ENCODE peak calls at places on chromosome 6, in nine cellular contexts. One of them, this sample, is unnamed.

GRCh38 chr6:107784669-107785068 is 39.4 kb downstream of the SCML4 start:
- DNase-seq in activated naive CD8-positive, alpha-beta T cell treated with anti-CD3 and anti-CD28 coated beads, Interleukin-2, amount 50 U/mL, for 24 hours: peak
- DNase-seq in foreskin fibroblast: peak
- DNase-seq in heart left ventricle: no peak
- DNase-seq in effector memory CD4-positive, alpha-beta T cell: no peak
- DNase-seq in AG09309: no peak
- DNase-seq in fibroblast of mammary gland: peak
- DNase-seq in HEK293T: no peak
- DNase-seq in choroid plexus epithelial cell: no peak
- DNase-seq in this sample: no peak

GRCh38 chr6:9224539-9224938 is 789.2 kb upstream of the SLC35B3 start:
- DNase-seq in activated naive CD8-positive, alpha-beta T cell treated with anti-CD3 and anti-CD28 coated beads, Interleukin-2, amount 50 U/mL, for 24 hours: no peak
- DNase-seq in foreskin fibroblast: peak
- DNase-seq in heart left ventricle: no peak
- DNase-seq in effector memory CD4-positive, alpha-beta T cell: no peak
- DNase-seq in AG09309: no peak
- DNase-seq in fibroblast of mammary gland: no peak
- DNase-seq in HEK293T: no peak
- DNase-seq in choroid plexus epithelial cell: no peak
- DNase-seq in this sample: no peak

GRCh38 chr6:46265373-46265772 is 94.6 kb upstream of the ENPP5 start:
- DNase-seq in activated naive CD8-positive, alpha-beta T cell treated with anti-CD3 and anti-CD28 coated beads, Interleukin-2, amount 50 U/mL, for 24 hours: no peak
- DNase-seq in foreskin fibroblast: no peak
- DNase-seq in heart left ventricle: no peak
- DNase-seq in effector memory CD4-positive, alpha-beta T cell: no peak
- DNase-seq in AG09309: no peak
- DNase-seq in fibroblast of mammary gland: peak
- DNase-seq in HEK293T: no peak
- DNase-seq in choroid plexus epithelial cell: no peak
- DNase-seq in this sample: no peak

GRCh38 chr6:162680367-162680766 is 47.2 kb downstream of the PRKN start:
- DNase-seq in activated naive CD8-positive, alpha-beta T cell treated with anti-CD3 and anti-CD28 coated beads, Interleukin-2, amount 50 U/mL, for 24 hours: no peak
- DNase-seq in foreskin fibroblast: no peak
- DNase-seq in heart left ventricle: no peak
- DNase-seq in effector memory CD4-positive, alpha-beta T cell: no peak
- DNase-seq in AG09309: no peak
- DNase-seq in fibroblast of mammary gland: no peak
- DNase-seq in HEK293T: no peak
- DNase-seq in choroid plexus epithelial cell: no peak
- DNase-seq in this sample: no peak

GRCh38 chr6:151765444-151765886 is 42.0 kb upstream of the ESR1 start:
- DNase-seq in activated naive CD8-positive, alpha-beta T cell treated with anti-CD3 and anti-CD28 coated beads, Interleukin-2, amount 50 U/mL, for 24 hours: peak
- DNase-seq in foreskin fibroblast: peak
- DNase-seq in heart left ventricle: peak
- DNase-seq in effector memory CD4-positive, alpha-beta T cell: no peak
- DNase-seq in AG09309: peak
- DNase-seq in fibroblast of mammary gland: peak
- DNase-seq in HEK293T: peak
- DNase-seq in choroid plexus epithelial cell: peak
- DNase-seq in this sample: peak

GRCh38 chr6:166656269-166657206 is 29.5 kb upstream of the RPS6KA2 start:
- DNase-seq in activated naive CD8-positive, alpha-beta T cell treated with anti-CD3 and anti-CD28 coated beads, Interleukin-2, amount 50 U/mL, for 24 hours: no peak
- DNase-seq in foreskin fibroblast: no peak
- DNase-seq in heart left ventricle: no peak
- DNase-seq in effector memory CD4-positive, alpha-beta T cell: no peak
- DNase-seq in AG09309: no peak
- DNase-seq in fibroblast of mammary gland: peak
- DNase-seq in HEK293T: no peak
- DNase-seq in choroid plexus epithelial cell: no peak
- DNase-seq in this sample: no peak

GRCh38 chr6:48615041-48615440 is 504.0 kb upstream of the PTCHD4 start:
- DNase-seq in activated naive CD8-positive, alpha-beta T cell treated with anti-CD3 and anti-CD28 coated beads, Interleukin-2, amount 50 U/mL, for 24 hours: no peak
- DNase-seq in foreskin fibroblast: no peak
- DNase-seq in heart left ventricle: no peak
- DNase-seq in effector memory CD4-positive, alpha-beta T cell: no peak
- DNase-seq in AG09309: no peak
- DNase-seq in fibroblast of mammary gland: peak
- DNase-seq in HEK293T: no peak
- DNase-seq in choroid plexus epithelial cell: peak
- DNase-seq in this sample: no peak

GRCh38 chr6:149895702-149896310 is 2.1 kb downstream of the RAET1E start:
- DNase-seq in activated naive CD8-positive, alpha-beta T cell treated with anti-CD3 and anti-CD28 coated beads, Interleukin-2, amount 50 U/mL, for 24 hours: peak
- DNase-seq in foreskin fibroblast: peak
- DNase-seq in heart left ventricle: peak
- DNase-seq in effector memory CD4-positive, alpha-beta T cell: peak
- DNase-seq in AG09309: no peak
- DNase-seq in fibroblast of mammary gland: peak
- DNase-seq in HEK293T: peak
- DNase-seq in choroid plexus epithelial cell: peak
- DNase-seq in this sample: no peak

GRCh38 chr6:137652961-137653697 is 158.9 kb upstream of the OLIG3 start:
- DNase-seq in activated naive CD8-positive, alpha-beta T cell treated with anti-CD3 and anti-CD28 coated beads, Interleukin-2, amount 50 U/mL, for 24 hours: no peak
- DNase-seq in foreskin fibroblast: no peak
- DNase-seq in heart left ventricle: no peak
- DNase-seq in effector memory CD4-positive, alpha-beta T cell: no peak
- DNase-seq in AG09309: no peak
- DNase-seq in fibroblast of mammary gland: no peak
- DNase-seq in HEK293T: peak
- DNase-seq in choroid plexus epithelial cell: no peak
- DNase-seq in this sample: no peak

GRCh38 chr6:146785001-146785585 is 186.3 kb downstream of the ADGB start:
- DNase-seq in activated naive CD8-positive, alpha-beta T cell treated with anti-CD3 and anti-CD28 coated beads, Interleukin-2, amount 50 U/mL, for 24 hours: peak
- DNase-seq in foreskin fibroblast: peak
- DNase-seq in heart left ventricle: no peak
- DNase-seq in effector memory CD4-positive, alpha-beta T cell: no peak
- DNase-seq in AG09309: no peak
- DNase-seq in fibroblast of mammary gland: peak
- DNase-seq in HEK293T: peak
- DNase-seq in choroid plexus epithelial cell: peak
- DNase-seq in this sample: no peak